ENCODE peak calls at places on chromosomes 1 and 21, in eight cellular contexts. Q, I, C, K, D, N, Y and S are unnamed samples.

GRCh38 chr1:1357871-1358432 is 403 bp downstream of the MXRA8 start:
- DNase-seq in Q (no peak), I (no peak), C (peak; percentile 43), K (no peak), D (no peak), N (no peak), Y (no peak), S (no peak)

GRCh38 chr21:41887682-41888081 is 8.5 kb upstream of the PRDM15 start:
- DNase-seq in Q (no peak), I (no peak), C (no peak), K (no peak), D (no peak), N (no peak), Y (no peak), S (no peak)

GRCh38 chr1:199182151-199182843 is 543.5 kb downstream of the PTPRC start:
- DNase-seq in Q (no peak), I (no peak), C (no peak), K (peak; percentile 39), D (no peak), N (no peak), Y (no peak), S (no peak)

GRCh38 chr1:1402081-1402900 is 3.2 kb upstream of the CCNL2 start:
- DNase-seq in Q (peak; percentile 90), I (no peak), C (peak; percentile 80), K (peak; percentile 72), D (no peak), N (no peak), Y (peak; percentile 51), S (peak; percentile 30)

GRCh38 chr1:178870944-178871343 is at the start of gene ANGPTL1:
- DNase-seq in Q (peak; percentile 38), I (no peak), C (peak; percentile 13), K (peak; percentile 68), D (no peak), N (no peak), Y (no peak), S (no peak)

GRCh38 chr1:202959276-202959620 is 1.1 kb upstream of the ADIPOR1 start:
- DNase-seq in Q (no peak), I (no peak), C (peak; percentile 42), K (peak; percentile 58), D (no peak), N (no peak), Y (peak; percentile 64), S (no peak)

GRCh38 chr1:112515311-112516009 is 6.7 kb downstream of the WNT2B start:
- DNase-seq in Q (peak; percentile 61), I (no peak), C (no peak), K (peak; percentile 75), D (no peak), N (no peak), Y (no peak), S (no peak)

GRCh38 chr1:232385221-232385620 is 244.7 kb downstream of the SIPA1L2 start:
- DNase-seq in Q (no peak), I (no peak), C (no peak), K (peak; percentile 88), D (no peak), N (no peak), Y (no peak), S (no peak)

GRCh38 chr1:183757061-183757460 is 47.9 kb upstream of the RGL1 start:
- DNase-seq in Q (no peak), I (no peak), C (no peak), K (peak; percentile 91), D (no peak), N (no peak), Y (no peak), S (no peak)

GRCh38 chr1:36532810-36533401 is 50.2 kb upstream of the CSF3R start:
- DNase-seq in Q (no peak), I (no peak), C (no peak), K (no peak), D (no peak), N (no peak), Y (no peak), S (no peak)

GRCh38 chr1:203228670-203229069 is 803 bp downstream of the CHIT1 start:
- DNase-seq in Q (no peak), I (no peak), C (no peak), K (no peak), D (no peak), N (no peak), Y (no peak), S (no peak)

GRCh38 chr21:33380483-33380998 is 22.7 kb upstream of the IFNGR2 start:
- DNase-seq in Q (peak; percentile 17), I (peak; percentile 96), C (no peak), K (peak; percentile 95), D (peak; percentile 77), N (peak; percentile 84), Y (peak; percentile 55), S (peak; percentile 73)

GRCh38 chr1:244730153-244730933 is 77.4 kb downstream of the DESI2 start:
- DNase-seq in Q (peak; percentile 73), I (peak; percentile 81), C (no peak), K (peak; percentile 70), D (no peak), N (peak; percentile 43), Y (no peak), S (no peak)

GRCh38 chr1:203913045-203913444 is 51.6 kb downstream of the SNRPE start:
- DNase-seq in Q (no peak), I (no peak), C (no peak), K (peak; percentile 78), D (no peak), N (no peak), Y (no peak), S (no peak)

GRCh38 chr1:36151845-36152203 is 2.5 kb upstream of the TRAPPC3 start:
- DNase-seq in Q (no peak), I (no peak), C (no peak), K (peak; percentile 40), D (peak; percentile 68), N (peak; percentile 47), Y (no peak), S (no peak)

GRCh38 chr1:59487335-59488031 is 190.6 kb downstream of the FGGY start:
- DNase-seq in Q (no peak), I (no peak), C (no peak), K (peak; percentile 75), D (no peak), N (no peak), Y (no peak), S (no peak)

GRCh38 chr1:25232866-25233784 is 823 bp upstream of the SYF2 start:
- DNase-seq in Q (peak; percentile 91), I (peak; percentile 86), C (peak; percentile 63), K (peak; percentile 82), D (peak; percentile 59), N (peak; percentile 75), Y (peak; percentile 76), S (peak; percentile 53)

GRCh38 chr1:6614953-6615785 is 1.6 kb downstream of the PHF13 start:
- DNase-seq in Q (peak; percentile 55), I (no peak), C (no peak), K (no peak), D (no peak), N (peak; percentile 43), Y (no peak), S (no peak)

GRCh38 chr1:167227934-167228378 is 7.3 kb downstream of the POU2F1 start:
- DNase-seq in Q (peak; percentile 67), I (no peak), C (no peak), K (no peak), D (no peak), N (no peak), Y (no peak), S (no peak)

GRCh38 chr1:232622981-232623380 is 7.0 kb downstream of the SIPA1L2 start:
- DNase-seq in Q (peak; percentile 91), I (no peak), C (no peak), K (no peak), D (no peak), N (no peak), Y (no peak), S (no peak)

GRCh38 chr1:91929246-91929645 is 20.0 kb upstream of the BRDT start:
- DNase-seq in Q (peak; percentile 60), I (no peak), C (no peak), K (peak; percentile 5), D (no peak), N (no peak), Y (no peak), S (peak; percentile 69)

GRCh38 chr21:36890086-36890485 is 76.4 kb downstream of the HLCS start:
- DNase-seq in Q (no peak), I (no peak), C (no peak), K (peak; percentile 63), D (no peak), N (no peak), Y (no peak), S (no peak)

GRCh38 chr21:36893581-36893980 is 72.9 kb downstream of the HLCS start:
- DNase-seq in Q (no peak), I (no peak), C (no peak), K (no peak), D (no peak), N (no peak), Y (no peak), S (no peak)

GRCh38 chr21:36891123-36891522 is 75.3 kb downstream of the HLCS start:
- DNase-seq in Q (no peak), I (no peak), C (no peak), K (no peak), D (no peak), N (no peak), Y (no peak), S (no peak)

GRCh38 chr21:36891692-36892091 is 74.8 kb downstream of the HLCS start:
- DNase-seq in Q (no peak), I (no peak), C (no peak), K (peak; percentile 56), D (no peak), N (no peak), Y (no peak), S (no peak)

GRCh38 chr21:36892201-36892600 is 74.3 kb downstream of the HLCS start:
- DNase-seq in Q (no peak), I (no peak), C (no peak), K (no peak), D (no peak), N (no peak), Y (no peak), S (no peak)
- H3K4me3 ChIP-seq in Q (no peak overlapping the region), I (no peak overlapping the region), C (no peak overlapping the region), K (no peak overlapping the region), D (no peak overlapping the region), N (no peak overlapping the region), Y (no peak overlapping the region), S (no peak overlapping the region)

DNA sequence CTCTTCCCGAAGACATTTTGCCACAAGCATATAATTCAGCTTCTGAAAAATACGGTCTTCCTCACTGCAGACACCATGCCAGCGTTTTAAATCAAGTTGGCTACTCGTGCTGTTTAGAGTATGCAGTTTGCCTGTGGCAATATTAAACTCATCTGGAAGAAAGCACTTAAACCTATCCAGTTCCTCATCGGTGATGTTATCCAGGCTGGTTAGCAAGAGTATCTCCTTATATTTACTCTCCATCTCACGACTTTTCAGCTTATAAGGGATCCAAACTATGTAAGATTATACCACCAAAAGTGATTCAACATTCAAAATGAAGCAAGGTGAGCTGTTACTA is 9.7 kb upstream of the IFI16 start:
- DNase-seq in Q (no peak), I (no peak), C (no peak), K (no peak), D (no peak), N (no peak), Y (no peak), S (no peak)
- H3K4me3 ChIP-seq in Q (peak overlapping the region; percentile 50), I (peak overlapping the region; percentile 76), C (no peak overlapping the region), K (peak overlapping the region; percentile 78), D (no peak overlapping the region), N (peak overlapping the region; percentile 56), Y (no peak overlapping the region), S (peak overlapping the region; percentile 68)

GRCh38 chr1:197921235-197922069 is 4.3 kb downstream of the LHX9 start:
- DNase-seq in Q (peak; percentile 77), I (peak; percentile 63), C (no peak), K (no peak), D (no peak), N (no peak), Y (no peak), S (no peak)
- H3K4me3 ChIP-seq in Q (peak overlapping the region; percentile 60), I (no peak overlapping the region), C (no peak overlapping the region), K (no peak overlapping the region), D (no peak overlapping the region), N (no peak overlapping the region), Y (no peak overlapping the region), S (no peak overlapping the region)

GRCh38 chr1:246690100-246690499 is 34.1 kb upstream of the SCCPDH start:
- DNase-seq in Q (no peak), I (no peak), C (no peak), K (no peak), D (no peak), N (no peak), Y (no peak), S (no peak)
- H3K4me3 ChIP-seq in Q (peak overlapping the region; percentile 39), I (no peak overlapping the region), C (no peak overlapping the region), K (peak overlapping the region; percentile 10), D (no peak overlapping the region), N (no peak overlapping the region), Y (peak overlapping the region; percentile 39), S (no peak overlapping the region)